ENCODE peak calls at places on chromosome 22, in nine cellular contexts. M is nephron progenitor cell, N is IMR-90, E is kidney epithelial cell, J is cardiac fibroblast, F is WTC11, Z is AG04450, U is coronary artery, W is OCI-LY7. K is an unnamed sample.

GRCh38 chr22:46976598-46976997 is 214.1 kb downstream of the TBC1D22A start:
- DNase-seq in U (no peak), N (no peak), F (no peak), E (no peak), M (no peak), J (no peak), Z (no peak), W (no peak), K (no peak)

GRCh38 chr22:29762263-29762662 is 4.5 kb downstream of the ZMAT5 start:
- DNase-seq in E (no peak), Z (no peak), F (peak), N (no peak), U (no peak), M (no peak), W (no peak), J (no peak), K (no peak)

GRCh38 chr22:20111045-20111688 is 4.7 kb upstream of the RANBP1 start:
- DNase-seq in J (peak), N (peak), M (no peak), W (peak), U (no peak), E (no peak), Z (no peak), F (no peak), K (peak)

GRCh38 chr22:19110064-19110458 is 12.2 kb downstream of the DGCR2 start:
- DNase-seq in E (no peak), M (no peak), U (no peak), W (no peak), Z (no peak), N (no peak), F (no peak), J (no peak), K (no peak)

GRCh38 chr22:41417622-41418390 is 28.8 kb downstream of the TOB2 start:
- DNase-seq in W (no peak), U (peak), M (no peak), F (no peak), Z (no peak), N (no peak), E (no peak), J (peak), K (no peak)

GRCh38 chr22:32996702-32997101 is 61.5 kb downstream of the SYN3 start:
- DNase-seq in N (no peak), M (no peak), W (no peak), U (no peak), E (no peak), J (peak), F (no peak), Z (no peak), K (no peak)

GRCh38 chr22:34877506-34877905 is 188.5 kb upstream of the ISX start:
- DNase-seq in Z (no peak), M (no peak), U (no peak), N (no peak), W (no peak), F (no peak), E (peak), J (no peak), K (no peak)

GRCh38 chr22:20052309-20053250 is 27.5 kb upstream of the DGCR8 start:
- DNase-seq in U (no peak), J (no peak), Z (no peak), F (no peak), E (no peak), M (no peak), N (no peak), W (no peak), K (no peak)

GRCh38 chr22:30636226-30637077 is 871 bp downstream of the SLC35E4 start:
- DNase-seq in N (no peak), E (no peak), F (peak), M (no peak), W (peak), U (no peak), J (peak), Z (no peak), K (peak)

GRCh38 chr22:18068381-18068988 is 9.3 kb upstream of the PEX26 start:
- DNase-seq in W (no peak), U (no peak), Z (no peak), M (no peak), N (peak), F (no peak), J (peak), E (no peak), K (no peak)

GRCh38 chr22:29146771-29147170 is 58.9 kb upstream of the EMID1 start:
- DNase-seq in F (no peak), W (no peak), E (no peak), Z (no peak), U (peak), M (no peak), J (no peak), N (no peak), K (no peak)

GRCh38 chr22:29664731-29665130 is 55.1 kb upstream of the CABP7 start:
- DNase-seq in J (no peak), Z (no peak), M (no peak), W (no peak), E (peak), U (no peak), N (peak), F (no peak), K (no peak)

GRCh38 chr22:39493759-39494158 is 8.3 kb upstream of the MIEF1 start:
- DNase-seq in N (peak), U (no peak), Z (peak), J (peak), M (no peak), E (no peak), W (no peak), F (no peak), K (no peak)

GRCh38 chr22:38863531-38864131 is 8.4 kb downstream of the CBX6 start:
- DNase-seq in M (no peak), F (no peak), J (no peak), N (no peak), U (peak), W (no peak), E (no peak), Z (no peak), K (no peak)

GRCh38 chr22:47437110-47437509 is 674.7 kb downstream of the TBC1D22A start:
- DNase-seq in U (no peak), M (no peak), J (no peak), E (no peak), N (no peak), Z (no peak), W (peak), F (no peak), K (peak)

GRCh38 chr22:26535499-26535898 is 23.2 kb upstream of the TFIP11 start:
- DNase-seq in E (no peak), M (no peak), U (no peak), N (no peak), W (peak), J (no peak), F (no peak), Z (no peak), K (no peak)

GRCh38 chr22:37503850-37504249 is 15.4 kb downstream of the CARD10 start:
- DNase-seq in W (no peak), Z (no peak), E (no peak), J (no peak), F (no peak), M (no peak), U (no peak), N (no peak), K (no peak)

GRCh38 chr22:41848468-41848867 is 15.6 kb downstream of the SREBF2 start:
- DNase-seq in E (no peak), U (no peak), N (no peak), W (no peak), J (peak), Z (no peak), M (no peak), F (no peak), K (no peak)

GRCh38 chr22:32781695-32782094 is 19.8 kb upstream of the TIMP3 start:
- DNase-seq in E (no peak), M (no peak), W (no peak), J (no peak), U (no peak), Z (no peak), N (peak), F (no peak), K (no peak)

GRCh38 chr22:47021371-47022074 is 259.1 kb downstream of the TBC1D22A start:
- DNase-seq in Z (no peak), W (no peak), N (no peak), M (no peak), F (no peak), E (no peak), J (no peak), U (no peak), K (no peak)

DNA sequence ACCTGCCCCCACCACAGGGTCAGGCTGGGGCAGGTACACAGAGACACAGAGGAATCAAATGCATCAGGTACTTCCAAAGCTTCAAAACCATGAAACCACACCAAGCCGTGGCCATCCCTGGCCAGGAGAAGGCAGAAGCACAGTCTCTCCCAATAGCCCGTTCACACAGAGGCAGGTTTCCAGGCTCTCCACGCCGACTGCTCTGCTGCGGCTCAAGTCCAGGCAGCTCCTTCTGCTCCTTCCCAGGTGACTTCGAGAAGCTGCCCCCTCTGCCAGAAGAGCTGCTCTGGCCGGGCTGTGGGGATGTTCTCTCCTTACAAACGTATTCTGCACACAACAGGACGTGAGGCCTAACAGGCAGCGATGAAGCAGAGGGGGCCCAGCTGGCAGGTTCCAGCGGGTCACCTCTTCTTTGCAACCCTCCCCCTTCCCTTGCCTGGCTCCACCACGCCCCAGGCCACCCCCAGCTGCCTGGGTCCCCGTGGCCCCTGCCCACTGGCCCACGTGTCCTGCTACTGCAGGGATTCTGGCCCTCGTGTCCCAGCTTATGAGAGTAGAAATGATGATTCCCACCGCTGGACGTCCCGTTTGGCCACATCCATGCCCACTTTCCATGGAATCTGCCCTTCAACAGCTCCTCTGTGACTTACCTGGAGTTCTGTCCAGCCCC is 26.1 kb downstream of the BRD1 start:
- DNase-seq in N (no peak), E (no peak), W (no peak), M (no peak), U (no peak), F (no peak), Z (no peak), J (no peak), K (no peak)
- TF ChIP-seq CTCF in N (no peak), E (no peak), W (no peak), M (no peak), U (no peak), F (no peak), Z (no peak), J (no peak), K (no peak)

GRCh38 chr22:23402275-23403151 is 177.6 kb downstream of the IGLL1 start:
- DNase-seq in U (no peak), Z (no peak), F (peak), M (peak), W (peak), E (no peak), J (peak), N (peak), K (peak)
- TF ChIP-seq CTCF in U (no peak), Z (peak), F (no peak), M (peak), W (peak), E (peak), J (peak), N (peak), K (peak)

GRCh38 chr22:27631641-27632040 is 169.9 kb downstream of the MN1 start:
- DNase-seq in J (no peak), W (no peak), U (no peak), N (no peak), M (no peak), E (no peak), F (no peak), Z (no peak), K (no peak)
- TF ChIP-seq CTCF in J (no peak), W (no peak), U (no peak), N (no peak), M (no peak), E (no peak), F (no peak), Z (no peak), K (no peak)

GRCh38 chr22:43090130-43090789 is 1.1 kb upstream of the TTLL1 start:
- DNase-seq in Z (no peak), U (no peak), W (peak), M (no peak), F (no peak), N (peak), J (peak), E (no peak), K (peak)
- TF ChIP-seq CTCF in Z (peak), U (no peak), W (peak), M (no peak), F (no peak), N (peak), J (peak), E (peak), K (no peak)

GRCh38 chr22:22721681-22722309 is 77.4 kb downstream of the GGTLC2 start:
- DNase-seq in U (no peak), N (peak), J (peak), W (no peak), Z (no peak), F (no peak), E (peak), M (no peak), K (peak)

GRCh38 chr22:22720724-22721261 is 76.4 kb downstream of the GGTLC2 start:
- DNase-seq in M (no peak), Z (no peak), E (no peak), U (no peak), N (no peak), J (peak), F (no peak), W (peak), K (peak)

GRCh38 chr22:22716136-22716535 is 71.7 kb downstream of the GGTLC2 start:
- DNase-seq in E (no peak), F (no peak), N (no peak), M (no peak), U (peak), Z (no peak), J (no peak), W (no peak), K (no peak)

GRCh38 chr22:22717723-22718122 is 73.3 kb downstream of the GGTLC2 start:
- DNase-seq in Z (no peak), E (no peak), M (no peak), U (no peak), N (no peak), F (no peak), W (peak), J (no peak), K (no peak)

GRCh38 chr22:22720201-22720723 is 75.8 kb downstream of the GGTLC2 start:
- DNase-seq in J (peak), F (peak), E (no peak), M (peak), Z (no peak), N (peak), W (peak), U (peak), K (peak)
- TF ChIP-seq CTCF in J (peak), F (peak), E (peak), M (peak), Z (peak), N (peak), W (peak), U (no peak), K (peak)

GRCh38 chr22:50267591-50268390 is 2.4 kb downstream of the MAPK11 start:
- DNase-seq in E (no peak), N (peak), Z (no peak), M (no peak), U (no peak), W (peak), F (peak), J (peak), K (peak)
- TF ChIP-seq CTCF in E (peak), N (peak), Z (peak), M (no peak), U (no peak), W (peak), F (no peak), J (peak), K (peak)

GRCh38 chr22:45481661-45482060 is 21.0 kb upstream of the FBLN1 start:
- DNase-seq in E (no peak), Z (no peak), N (no peak), F (no peak), M (no peak), W (no peak), J (no peak), U (no peak), K (no peak)
- TF ChIP-seq CTCF in E (no peak), Z (no peak), N (no peak), F (no peak), M (no peak), W (no peak), J (no peak), U (no peak), K (no peak)

K was measured in GM20000.